ENCODE peak calls at places on chromosome 20, in nine cellular contexts. One of them, this sample, is unnamed.

GRCh38 chr20:8940311-8940710 is 128.6 kb upstream of the PLCB4 start:
- DNase-seq in NAMALWA: no peak
- DNase-seq in endothelial cell: no peak
- DNase-seq in adipocyte: peak
- DNase-seq in A549: no peak
- DNase-seq in naive thymus-derived CD8-positive, alpha-beta T cell: no peak
- DNase-seq in mucosa of gallbladder: no peak
- DNase-seq in HTR-8/SVneo: no peak
- DNase-seq in SK-N-DZ: no peak
- DNase-seq in this sample: no peak

GRCh38 chr20:1415667-1416468 is 23.0 kb upstream of the FKBP1A start:
- DNase-seq in endothelial cell: no peak
- DNase-seq in HTR-8/SVneo: peak
- DNase-seq in SK-N-DZ: no peak
- DNase-seq in mucosa of gallbladder: no peak
- DNase-seq in NAMALWA: no peak
- DNase-seq in naive thymus-derived CD8-positive, alpha-beta T cell: no peak
- DNase-seq in A549: peak
- DNase-seq in adipocyte: peak
- DNase-seq in this sample: no peak

GRCh38 chr20:13756551-13756950 is 28.2 kb downstream of the ESF1 start:
- DNase-seq in A549: no peak
- DNase-seq in NAMALWA: no peak
- DNase-seq in adipocyte: no peak
- DNase-seq in SK-N-DZ: no peak
- DNase-seq in HTR-8/SVneo: no peak
- DNase-seq in endothelial cell: no peak
- DNase-seq in naive thymus-derived CD8-positive, alpha-beta T cell: no peak
- DNase-seq in mucosa of gallbladder: no peak
- DNase-seq in this sample: no peak

GRCh38 chr20:41055679-41056078 is 27.1 kb downstream of the TOP1 start:
- DNase-seq in SK-N-DZ: no peak
- DNase-seq in endothelial cell: no peak
- DNase-seq in adipocyte: peak
- DNase-seq in mucosa of gallbladder: no peak
- DNase-seq in naive thymus-derived CD8-positive, alpha-beta T cell: no peak
- DNase-seq in HTR-8/SVneo: no peak
- DNase-seq in NAMALWA: no peak
- DNase-seq in A549: no peak
- DNase-seq in this sample: no peak

GRCh38 chr20:38892091-38892981 is 33.9 kb upstream of the FAM83D start:
- DNase-seq in mucosa of gallbladder: no peak
- DNase-seq in A549: no peak
- DNase-seq in endothelial cell: no peak
- DNase-seq in adipocyte: no peak
- DNase-seq in HTR-8/SVneo: no peak
- DNase-seq in SK-N-DZ: no peak
- DNase-seq in NAMALWA: peak
- DNase-seq in naive thymus-derived CD8-positive, alpha-beta T cell: no peak
- DNase-seq in this sample: no peak

GRCh38 chr20:48227381-48227780 is 442.1 kb upstream of the SULF2 start:
- DNase-seq in HTR-8/SVneo: no peak
- DNase-seq in NAMALWA: no peak
- DNase-seq in mucosa of gallbladder: no peak
- DNase-seq in SK-N-DZ: no peak
- DNase-seq in A549: no peak
- DNase-seq in naive thymus-derived CD8-positive, alpha-beta T cell: no peak
- DNase-seq in adipocyte: no peak
- DNase-seq in endothelial cell: no peak
- DNase-seq in this sample: no peak

GRCh38 chr20:62141397-62142251 is 1.6 kb downstream of the PSMA7 start:
- DNase-seq in NAMALWA: peak
- DNase-seq in HTR-8/SVneo: no peak
- DNase-seq in endothelial cell: no peak
- DNase-seq in A549: peak
- DNase-seq in naive thymus-derived CD8-positive, alpha-beta T cell: no peak
- DNase-seq in SK-N-DZ: peak
- DNase-seq in mucosa of gallbladder: peak
- DNase-seq in adipocyte: peak
- DNase-seq in this sample: no peak

GRCh38 chr20:51404297-51405060 is 138.0 kb downstream of the NFATC2 start:
- DNase-seq in naive thymus-derived CD8-positive, alpha-beta T cell: no peak
- DNase-seq in A549: no peak
- DNase-seq in HTR-8/SVneo: no peak
- DNase-seq in SK-N-DZ: no peak
- DNase-seq in endothelial cell: no peak
- DNase-seq in adipocyte: no peak
- DNase-seq in NAMALWA: peak
- DNase-seq in mucosa of gallbladder: peak
- DNase-seq in this sample: peak

GRCh38 chr20:59752101-59752586 is 147.8 kb downstream of the PHACTR3 start:
- DNase-seq in adipocyte: no peak
- DNase-seq in HTR-8/SVneo: no peak
- DNase-seq in A549: no peak
- DNase-seq in NAMALWA: peak
- DNase-seq in SK-N-DZ: no peak
- DNase-seq in naive thymus-derived CD8-positive, alpha-beta T cell: no peak
- DNase-seq in mucosa of gallbladder: no peak
- DNase-seq in endothelial cell: no peak
- DNase-seq in this sample: no peak

GRCh38 chr20:32167552-32167951 is 40.0 kb downstream of the PLAGL2 start:
- DNase-seq in HTR-8/SVneo: no peak
- DNase-seq in mucosa of gallbladder: no peak
- DNase-seq in endothelial cell: no peak
- DNase-seq in A549: no peak
- DNase-seq in adipocyte: no peak
- DNase-seq in naive thymus-derived CD8-positive, alpha-beta T cell: no peak
- DNase-seq in SK-N-DZ: no peak
- DNase-seq in NAMALWA: no peak
- DNase-seq in this sample: no peak

GRCh38 chr20:5116875-5117274 is 2.9 kb downstream of the PCNA start:
- DNase-seq in adipocyte: no peak
- DNase-seq in HTR-8/SVneo: no peak
- DNase-seq in A549: no peak
- DNase-seq in SK-N-DZ: no peak
- DNase-seq in naive thymus-derived CD8-positive, alpha-beta T cell: no peak
- DNase-seq in endothelial cell: no peak
- DNase-seq in mucosa of gallbladder: no peak
- DNase-seq in NAMALWA: no peak
- DNase-seq in this sample: no peak

GRCh38 chr20:16292227-16292626 is 281.0 kb downstream of the KIF16B start:
- DNase-seq in adipocyte: peak
- DNase-seq in mucosa of gallbladder: no peak
- DNase-seq in naive thymus-derived CD8-positive, alpha-beta T cell: no peak
- DNase-seq in NAMALWA: no peak
- DNase-seq in HTR-8/SVneo: no peak
- DNase-seq in SK-N-DZ: no peak
- DNase-seq in endothelial cell: no peak
- DNase-seq in A549: no peak
- DNase-seq in this sample: no peak

GRCh38 chr20:324177-325042 is 942 bp upstream of the SOX12 start:
- DNase-seq in endothelial cell: peak
- DNase-seq in SK-N-DZ: peak
- DNase-seq in A549: peak
- DNase-seq in HTR-8/SVneo: peak
- DNase-seq in NAMALWA: peak
- DNase-seq in naive thymus-derived CD8-positive, alpha-beta T cell: peak
- DNase-seq in adipocyte: peak
- DNase-seq in mucosa of gallbladder: peak
- DNase-seq in this sample: peak

GRCh38 chr20:23097636-23098580 is 11.8 kb upstream of the CD93 start:
- DNase-seq in HTR-8/SVneo: no peak
- DNase-seq in NAMALWA: no peak
- DNase-seq in adipocyte: no peak
- DNase-seq in endothelial cell: no peak
- DNase-seq in SK-N-DZ: no peak
- DNase-seq in naive thymus-derived CD8-positive, alpha-beta T cell: no peak
- DNase-seq in mucosa of gallbladder: no peak
- DNase-seq in A549: no peak
- DNase-seq in this sample: no peak

GRCh38 chr20:13800728-13801134 is 15.9 kb downstream of the NDUFAF5 start:
- DNase-seq in HTR-8/SVneo: peak
- DNase-seq in naive thymus-derived CD8-positive, alpha-beta T cell: no peak
- DNase-seq in SK-N-DZ: peak
- DNase-seq in A549: peak
- DNase-seq in adipocyte: peak
- DNase-seq in endothelial cell: no peak
- DNase-seq in mucosa of gallbladder: peak
- DNase-seq in NAMALWA: no peak
- DNase-seq in this sample: no peak

GRCh38 chr20:56922497-56922896 is 293.4 kb downstream of the TFAP2C start:
- DNase-seq in A549: no peak
- DNase-seq in NAMALWA: no peak
- DNase-seq in HTR-8/SVneo: no peak
- DNase-seq in adipocyte: no peak
- DNase-seq in mucosa of gallbladder: no peak
- DNase-seq in naive thymus-derived CD8-positive, alpha-beta T cell: no peak
- DNase-seq in endothelial cell: no peak
- DNase-seq in SK-N-DZ: no peak
- DNase-seq in this sample: no peak

GRCh38 chr20:46000571-46001145 is 8.1 kb upstream of the MMP9 start:
- DNase-seq in HTR-8/SVneo: no peak
- DNase-seq in adipocyte: peak
- DNase-seq in mucosa of gallbladder: no peak
- DNase-seq in naive thymus-derived CD8-positive, alpha-beta T cell: no peak
- DNase-seq in endothelial cell: peak
- DNase-seq in NAMALWA: no peak
- DNase-seq in A549: no peak
- DNase-seq in SK-N-DZ: no peak
- DNase-seq in this sample: peak

GRCh38 chr20:51021067-51022025 is 1.6 kb downstream of the KCNG1 start:
- DNase-seq in SK-N-DZ: no peak
- DNase-seq in naive thymus-derived CD8-positive, alpha-beta T cell: no peak
- DNase-seq in endothelial cell: no peak
- DNase-seq in A549: no peak
- DNase-seq in NAMALWA: no peak
- DNase-seq in adipocyte: peak
- DNase-seq in mucosa of gallbladder: no peak
- DNase-seq in HTR-8/SVneo: no peak
- DNase-seq in this sample: no peak

GRCh38 chr20:53857723-53858236 is 212.6 kb downstream of the BCAS1 start:
- DNase-seq in naive thymus-derived CD8-positive, alpha-beta T cell: no peak
- DNase-seq in A549: no peak
- DNase-seq in adipocyte: no peak
- DNase-seq in endothelial cell: no peak
- DNase-seq in NAMALWA: no peak
- DNase-seq in SK-N-DZ: peak
- DNase-seq in mucosa of gallbladder: no peak
- DNase-seq in HTR-8/SVneo: no peak
- DNase-seq in this sample: no peak

GRCh38 chr20:36106606-36107005 is 47.9 kb upstream of the EPB41L1 start:
- DNase-seq in endothelial cell: no peak
- DNase-seq in mucosa of gallbladder: no peak
- DNase-seq in NAMALWA: no peak
- DNase-seq in naive thymus-derived CD8-positive, alpha-beta T cell: no peak
- DNase-seq in HTR-8/SVneo: no peak
- DNase-seq in adipocyte: no peak
- DNase-seq in SK-N-DZ: no peak
- DNase-seq in A549: no peak
- DNase-seq in this sample: no peak

GRCh38 chr20:18304618-18305017 is 16.3 kb downstream of the ZNF133 start:
- DNase-seq in NAMALWA: peak
- DNase-seq in adipocyte: no peak
- DNase-seq in SK-N-DZ: no peak
- DNase-seq in HTR-8/SVneo: no peak
- DNase-seq in mucosa of gallbladder: no peak
- DNase-seq in naive thymus-derived CD8-positive, alpha-beta T cell: no peak
- DNase-seq in A549: no peak
- DNase-seq in endothelial cell: no peak
- DNase-seq in this sample: no peak

GRCh38 chr20:24993337-24994185 is 1.0 kb upstream of the APMAP start:
- DNase-seq in NAMALWA: peak
- DNase-seq in endothelial cell: no peak
- DNase-seq in SK-N-DZ: peak
- DNase-seq in HTR-8/SVneo: peak
- DNase-seq in mucosa of gallbladder: no peak
- DNase-seq in naive thymus-derived CD8-positive, alpha-beta T cell: no peak
- DNase-seq in adipocyte: peak
- DNase-seq in A549: peak
- DNase-seq in this sample: peak